ENCODE peak calls at places on chromosomes 1 and 21, in nine cellular contexts. B is NCI-H1694 treated with DMSO at 0.1 percent for 48 hours; F is mucosa of descending colon; C is right lobe of liver; Z is non-pigmented ciliary epithelial cell; T is sciatic nerve; N is NB4; E is central memory CD4-positive, alpha-beta T cell; O is endothelial cell of umbilical vein. S is an unnamed sample.

GRCh38 chr1:16606106-16606505 is 7.3 kb downstream of the NBPF1 start:
- DNase-seq in B (no peak), F (no peak), C (no peak), Z (no peak), T (no peak), N (no peak), E (no peak), O (no peak), S (no peak)

GRCh38 chr21:35547946-35548774 is 499.1 kb upstream of the RUNX1 start:
- DNase-seq in B (no peak), F (no peak), C (no peak), Z (no peak), T (no peak), N (no peak), E (no peak), O (no peak), S (no peak)

GRCh38 chr1:153663211-153663610 is 4.7 kb downstream of the SNAPIN start:
- DNase-seq in B (no peak), F (peak; percentile 1), C (no peak), Z (no peak), T (peak; percentile 15), N (peak; percentile 71), E (no peak), O (no peak), S (peak; percentile 69)

GRCh38 chr21:44065428-44065827 is 41.8 kb upstream of the PWP2 start:
- DNase-seq in B (no peak), F (peak; percentile 70), C (no peak), Z (no peak), T (no peak), N (peak; percentile 82), E (peak; percentile 92), O (no peak), S (peak; percentile 80)

GRCh38 chr21:38777521-38777920 is 28.2 kb upstream of the ETS2 start:
- DNase-seq in B (no peak), F (no peak), C (no peak), Z (no peak), T (no peak), N (no peak), E (no peak), O (no peak), S (peak; percentile 18)

GRCh38 chr1:152972196-152972886 is 1.9 kb downstream of the SPRR4 start:
- DNase-seq in B (no peak), F (no peak), C (no peak), Z (no peak), T (no peak), N (no peak), E (no peak), O (no peak), S (no peak)

GRCh38 chr1:205588691-205589445 is 42.9 kb downstream of the ELK4 start:
- DNase-seq in B (no peak), F (no peak), C (no peak), Z (no peak), T (peak; percentile 58), N (peak; percentile 45), E (no peak), O (peak; percentile 83), S (peak; percentile 60)

GRCh38 chr1:230091473-230092231 is 24.6 kb downstream of the GALNT2 start:
- DNase-seq in B (no peak), F (no peak), C (no peak), Z (no peak), T (peak; percentile 23), N (no peak), E (no peak), O (no peak), S (no peak)

GRCh38 chr1:18890704-18891103 is 11.7 kb downstream of the ALDH4A1 start:
- DNase-seq in B (no peak), F (no peak), C (peak; percentile 75), Z (no peak), T (no peak), N (no peak), E (no peak), O (no peak), S (no peak)

GRCh38 chr1:229129306-229130027 is 141.4 kb upstream of the RAB4A start:
- DNase-seq in B (no peak), F (no peak), C (no peak), Z (no peak), T (no peak), N (no peak), E (peak; percentile 17), O (no peak), S (no peak)

GRCh38 chr1:235958021-235958420 is 91.3 kb upstream of the LYST start:
- DNase-seq in B (no peak), F (no peak), C (no peak), Z (no peak), T (no peak), N (no peak), E (no peak), O (no peak), S (no peak)

GRCh38 chr1:2084306-2084705 is 34.1 kb downstream of the PRKCZ start:
- DNase-seq in B (no peak), F (no peak), C (no peak), Z (no peak), T (no peak), N (no peak), E (no peak), O (no peak), S (no peak)

GRCh38 chr1:27405074-27405473 is 12.7 kb downstream of the GPR3 start:
- DNase-seq in B (no peak), F (no peak), C (no peak), Z (no peak), T (peak; percentile 69), N (no peak), E (no peak), O (no peak), S (no peak)

GRCh38 chr1:167156466-167156865 is 62.6 kb downstream of the STYXL2 start:
- DNase-seq in B (no peak), F (no peak), C (no peak), Z (no peak), T (no peak), N (no peak), E (no peak), O (no peak), S (no peak)

GRCh38 chr1:244383278-244383884 is 68.3 kb downstream of the ADSS2 start:
- DNase-seq in B (no peak), F (no peak), C (no peak), Z (no peak), T (no peak), N (no peak), E (no peak), O (no peak), S (no peak)

GRCh38 chr1:22912311-22912710 is 60.4 kb downstream of the LACTBL1 start:
- DNase-seq in B (no peak), F (no peak), C (no peak), Z (no peak), T (no peak), N (no peak), E (no peak), O (no peak), S (no peak)

GRCh38 chr1:244353572-244354091 is 98.1 kb downstream of the ADSS2 start:
- DNase-seq in B (no peak), F (peak; percentile 69), C (no peak), Z (peak; percentile 90), T (peak; percentile 65), N (peak; percentile 79), E (no peak), O (peak; percentile 98), S (peak; percentile 76)

GRCh38 chr1:206706806-206707205 is 22.1 kb downstream of the MAPKAPK2 start:
- DNase-seq in B (no peak), F (no peak), C (no peak), Z (no peak), T (peak; percentile 49), N (no peak), E (no peak), O (no peak), S (no peak)

GRCh38 chr1:168945870-168946269 is 160.6 kb upstream of the ATP1B1 start:
- DNase-seq in B (no peak), F (no peak), C (peak; percentile 66), Z (no peak), T (peak; percentile 62), N (no peak), E (no peak), O (peak; percentile 64), S (no peak)

GRCh38 chr1:72435025-72435424 is 152.7 kb upstream of the NEGR1 start:
- DNase-seq in B (peak; percentile 76), F (no peak), C (no peak), Z (peak; percentile 41), T (no peak), N (no peak), E (no peak), O (no peak), S (no peak)

GRCh38 chr1:245197911-245198379 is 43.2 kb downstream of the KIF26B start:
- DNase-seq in B (no peak), F (no peak), C (no peak), Z (peak; percentile 63), T (no peak), N (no peak), E (no peak), O (peak; percentile 6), S (no peak)

GRCh38 chr1:236172041-236172579 is 29.8 kb downstream of the GPR137B start:
- DNase-seq in B (no peak), F (no peak), C (no peak), Z (no peak), T (no peak), N (no peak), E (no peak), O (no peak), S (no peak)

GRCh38 chr1:18390953-18391352 is 89.8 kb upstream of the KLHDC7A start:
- DNase-seq in B (no peak), F (no peak), C (no peak), Z (no peak), T (no peak), N (no peak), E (no peak), O (no peak), S (no peak)

GRCh38 chr1:8407652-8408051 is 89.7 kb downstream of the SLC45A1 start:
- DNase-seq in B (no peak), F (no peak), C (no peak), Z (no peak), T (no peak), N (no peak), E (peak; percentile 43), O (no peak), S (no peak)

GRCh38 chr1:206982216-206982615 is 12.0 kb upstream of the FCAMR start:
- DNase-seq in B (peak; percentile 44), F (no peak), C (no peak), Z (no peak), T (peak; percentile 63), N (peak; percentile 59), E (peak; percentile 42), O (peak; percentile 27), S (peak; percentile 41)

GRCh38 chr1:81670286-81670685 is 130.4 kb upstream of the ADGRL2 start:
- DNase-seq in B (no peak), F (no peak), C (peak; percentile 65), Z (peak; percentile 87), T (peak; percentile 67), N (no peak), E (no peak), O (peak; percentile 98), S (no peak)

GRCh38 chr1:83860506-83861221 is 138.3 kb downstream of the TTLL7 start:
- DNase-seq in B (no peak), F (peak; percentile 87), C (peak; percentile 94), Z (no peak), T (peak; percentile 85), N (peak; percentile 42), E (peak; percentile 62), O (peak; percentile 68), S (no peak)